ENCODE peak calls at places on chromosomes 4 and X, in five cellular contexts. D, P, C, X and K are unnamed samples.

GRCh38 chr4:38562751-38563198 is 101.2 kb upstream of the KLF3 start:
- DNase-seq in D (peak), P (no peak), C (peak), X (no peak), K (peak)

GRCh38 chrX:136067097-136067496 is 80.2 kb upstream of the FHL1 start:
- DNase-seq in X (no peak), C (no peak), P (no peak), D (no peak), K (peak)

GRCh38 chrX:37905436-37906147 is 58.2 kb upstream of the DYNLT3 start:
- DNase-seq in C (peak), D (peak), X (no peak), P (peak), K (peak)

GRCh38 chr4:177077572-177077971 is 232.1 kb upstream of the NEIL3 start:
- DNase-seq in D (no peak), C (no peak), P (no peak), X (no peak), K (no peak)

GRCh38 chrX:52933976-52934703 is 24.2 kb downstream of the FAM156A start:
- DNase-seq in D (no peak), P (no peak), X (no peak), C (no peak), K (no peak)

GRCh38 chrX:119755981-119756533 is 2.3 kb upstream of the SOWAHD start:
- DNase-seq in P (no peak), C (peak), X (no peak), D (no peak), K (no peak)

GRCh38 chr4:1080961-1081688 is 32.2 kb downstream of the RNF212 start:
- DNase-seq in C (peak), P (no peak), D (peak), X (no peak), K (no peak)

GRCh38 chrX:97027384-97027922 is 143.7 kb downstream of the RPA4 start:
- DNase-seq in X (no peak), C (peak), D (no peak), P (no peak), K (peak)

GRCh38 chrX:1673337-1673736 is 58.5 kb downstream of the ASMT start:
- DNase-seq in C (no peak), D (peak), X (no peak), P (no peak), K (peak)

GRCh38 chr4:6393066-6393465 is 79.3 kb downstream of the PPP2R2C start:
- DNase-seq in D (no peak), P (no peak), C (no peak), X (no peak), K (no peak)

GRCh38 chr4:183588169-183588675 is 70.8 kb downstream of the RWDD4 start:
- DNase-seq in C (peak), D (peak), P (no peak), X (no peak), K (peak)

GRCh38 chr4:88613417-88613875 is 21.2 kb downstream of the HERC3 start:
- DNase-seq in D (peak), C (no peak), P (no peak), X (no peak), K (no peak)

DNA sequence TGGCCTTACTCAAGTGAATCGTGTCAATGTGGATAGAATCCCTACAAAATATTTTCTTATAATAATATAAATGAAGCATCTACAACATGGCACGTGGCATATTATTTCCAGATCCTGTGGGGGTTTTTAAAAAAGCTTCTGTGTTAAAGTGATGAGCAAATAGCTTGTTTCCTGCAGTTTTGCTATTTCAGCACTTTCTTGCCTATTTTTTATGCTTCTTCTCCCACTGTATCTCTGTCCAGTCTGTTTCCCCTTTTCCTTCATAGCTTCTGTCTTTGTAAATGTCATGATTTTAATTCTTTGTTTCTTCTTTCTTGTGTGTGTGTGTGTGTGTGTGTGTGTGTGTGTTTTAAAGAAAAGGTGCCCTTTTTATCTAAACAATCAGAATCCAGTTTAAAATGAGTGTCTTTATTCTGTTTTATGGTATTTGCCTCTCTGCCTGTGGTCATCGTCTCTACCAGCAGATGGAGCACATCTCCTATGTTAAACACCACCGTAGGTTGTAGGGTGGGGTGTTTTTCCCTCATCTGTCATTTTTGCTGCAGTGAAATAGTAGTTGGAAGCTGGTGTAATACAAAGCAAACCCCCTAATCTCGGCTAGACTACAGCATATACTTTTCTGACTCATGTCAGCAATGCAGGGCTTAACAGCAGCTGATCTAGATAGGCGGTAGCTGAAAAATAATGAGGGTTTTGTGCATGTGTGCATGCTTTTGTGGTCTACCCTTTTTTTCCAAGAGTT is 33.1 kb downstream of the FTHL17 start:
- DNase-seq in X (no peak), D (peak), C (peak), P (no peak), K (peak)
- TF ChIP-seq CTCF in X (peak), D (peak), C (peak), P (peak), K (peak)

DNA sequence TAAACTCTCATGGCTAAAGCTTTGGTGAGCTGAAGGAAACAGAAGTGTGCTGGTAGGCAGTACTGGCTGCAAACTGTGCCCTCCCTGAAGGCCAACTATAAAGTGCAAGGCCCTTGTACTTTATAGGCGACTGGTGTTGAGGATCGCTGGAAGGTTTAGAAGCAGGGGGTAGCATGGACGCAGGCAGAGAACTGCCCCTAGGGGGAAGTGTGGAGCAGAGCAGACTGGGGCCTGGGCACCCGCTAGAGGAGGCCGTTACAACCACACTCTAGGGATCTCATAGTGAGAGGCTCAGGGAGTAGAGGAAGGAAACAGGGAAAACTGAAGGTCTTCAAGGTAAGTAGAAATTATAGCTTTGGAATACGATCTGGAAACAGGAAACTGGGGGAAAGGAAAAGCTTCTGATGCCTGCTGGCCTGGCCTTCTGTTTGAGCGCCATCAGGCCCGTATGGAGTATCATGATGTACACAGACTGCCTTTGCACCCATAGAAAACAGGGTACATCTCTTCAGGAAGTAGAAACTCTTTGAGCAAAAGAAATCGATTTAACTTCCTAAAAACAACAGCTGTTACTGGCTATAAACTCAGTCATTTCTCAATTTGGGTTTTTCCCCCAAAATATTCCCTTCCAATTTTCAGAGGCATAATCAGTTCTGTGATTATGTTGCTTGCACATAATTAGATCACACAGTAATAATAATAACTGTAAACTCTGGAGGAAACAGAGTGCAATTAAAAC is 23.9 kb upstream of the TMSB4X start:
- DNase-seq in C (no peak), D (no peak), P (no peak), X (no peak), K (peak)
- TF ChIP-seq CTCF in C (peak), D (peak), P (no peak), X (peak), K (peak)

GRCh38 chrX:75963774-75964173 is 178.7 kb upstream of the MAGEE2 start:
- DNase-seq in X (no peak), D (no peak), C (no peak), P (no peak), K (no peak)

DNA sequence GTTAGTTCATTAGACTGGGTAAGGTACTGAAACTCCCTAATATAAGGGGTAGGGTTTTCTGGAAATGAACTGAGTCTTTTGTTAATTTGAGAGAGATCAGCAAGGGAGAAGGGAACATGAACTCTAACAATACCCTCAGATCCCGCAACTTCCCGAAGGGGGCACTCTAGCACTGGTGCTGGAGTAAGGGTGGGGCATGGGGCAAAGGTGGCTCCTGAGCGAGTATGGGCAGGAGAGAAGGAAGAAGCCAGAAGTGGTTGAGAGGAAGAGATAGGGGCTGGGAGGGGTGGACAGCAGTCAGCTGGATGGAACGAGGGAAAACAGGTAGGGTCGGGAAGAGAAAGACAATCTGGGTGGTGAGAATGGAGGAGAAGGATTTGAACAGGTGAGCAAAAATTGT is 183.2 kb upstream of the MAGEE2 start:
- DNase-seq in P (peak), D (no peak), X (no peak), C (no peak), K (no peak)
- TF ChIP-seq CTCF in P (no peak), D (no peak), X (no peak), C (no peak), K (no peak)

GRCh38 chr4:140150886-140151699 is 2.9 kb downstream of the MAML3 start:
- DNase-seq in D (peak), C (peak), X (peak), P (peak), K (peak)
- TF ChIP-seq CTCF in D (no peak), C (no peak), X (no peak), P (no peak), K (no peak)